ENCODE peak calls at places on chromosomes 6 and 20, in ten cellular contexts. O, N, G, F, W, H, V, E, T and Y are unnamed samples. For H3K9me3, the result is how much of the 10 kb centered on the place peaks cover.

GRCh38 chr6:43929511-43929910 is 159.5 kb downstream of the VEGFA start:
- DNase-seq in O (no peak), N (no peak), G (no peak), F (no peak), W (no peak), H (no peak), V (peak), E (no peak), T (no peak), Y (no peak)

GRCh38 chr6:132021552-132022375 is 70.6 kb upstream of the CCN2 start:
- DNase-seq in O (no peak), N (no peak), G (no peak), F (no peak), W (no peak), H (peak), V (no peak), E (no peak), T (no peak), Y (no peak)

GRCh38 chr6:112286010-112286409 is 31.6 kb upstream of the LAMA4 start:
- DNase-seq in O (no peak), N (no peak), G (no peak), F (no peak), W (no peak), H (no peak), V (no peak), E (no peak), T (peak), Y (no peak)

GRCh38 chr20:60976913-60977312 is 275.1 kb upstream of the CDH4 start:
- DNase-seq in O (no peak), N (no peak), G (no peak), F (no peak), W (no peak), H (peak), V (no peak), E (no peak), T (no peak), Y (no peak)

GRCh38 chr6:101803146-101803545 is 409.6 kb downstream of the GRIK2 start:
- DNase-seq in O (peak), N (no peak), G (no peak), F (no peak), W (no peak), H (no peak), V (no peak), E (no peak), T (no peak), Y (no peak)

GRCh38 chr6:33508935-33509926 is 54.9 kb downstream of the ZBTB9 start:
- DNase-seq in O (no peak), N (no peak), G (no peak), F (no peak), W (no peak), H (peak), V (no peak), E (no peak), T (no peak), Y (no peak)

GRCh38 chr20:11549172-11550117 is 368.2 kb upstream of the BTBD3 start:
- DNase-seq in O (no peak), N (no peak), G (no peak), F (no peak), W (no peak), H (no peak), V (no peak), E (no peak), T (no peak), Y (no peak)

GRCh38 chr6:139131736-139132285 is 3.1 kb upstream of the HECA start:
- DNase-seq in O (no peak), N (no peak), G (no peak), F (no peak), W (no peak), H (no peak), V (no peak), E (no peak), T (no peak), Y (no peak)

GRCh38 chr6:146795734-146796133 is 197.0 kb downstream of the ADGB start:
- DNase-seq in O (no peak), N (no peak), G (no peak), F (no peak), W (no peak), H (no peak), V (no peak), E (no peak), T (no peak), Y (no peak)

GRCh38 chr6:16799279-16800193 is 38.3 kb upstream of the ATXN1 start:
- DNase-seq in O (peak), N (no peak), G (no peak), F (no peak), W (no peak), H (no peak), V (no peak), E (no peak), T (no peak), Y (no peak)

GRCh38 chr6:63236398-63236817 is 25.1 kb downstream of the FKBP1C start:
- DNase-seq in O (no peak), N (no peak), G (no peak), F (no peak), W (no peak), H (peak), V (no peak), E (no peak), T (no peak), Y (no peak)

GRCh38 chr20:59576216-59576953 is 28.0 kb upstream of the PHACTR3 start:
- DNase-seq in O (no peak), N (no peak), G (no peak), F (peak), W (no peak), H (peak), V (no peak), E (no peak), T (no peak), Y (no peak)

GRCh38 chr6:159701413-159701999 is 8.5 kb upstream of the SOD2 start:
- DNase-seq in O (peak), N (no peak), G (peak), F (no peak), W (no peak), H (no peak), V (no peak), E (no peak), T (peak), Y (no peak)

GRCh38 chr6:53417141-53417540 is 68.4 kb upstream of the ELOVL5 start:
- DNase-seq in O (no peak), N (no peak), G (no peak), F (no peak), W (no peak), H (no peak), V (no peak), E (no peak), T (no peak), Y (no peak)

GRCh38 chr6:17790486-17790885 is 83.8 kb upstream of the NUP153 start:
- DNase-seq in O (no peak), N (no peak), G (no peak), F (no peak), W (no peak), H (no peak), V (no peak), E (no peak), T (no peak), Y (no peak)

GRCh38 chr6:118748311-118749062 is 97.1 kb upstream of the CEP85L start:
- DNase-seq in O (peak), N (no peak), G (no peak), F (peak), W (peak), H (peak), V (no peak), E (peak), T (no peak), Y (peak)

GRCh38 chr6:46937623-46938022 is 15.9 kb upstream of the ADGRF5 start:
- DNase-seq in O (no peak), N (no peak), G (no peak), F (no peak), W (no peak), H (no peak), V (no peak), E (no peak), T (no peak), Y (no peak)

GRCh38 chr20:63174309-63175030 is 41.5 kb downstream of the YTHDF1 start:
- DNase-seq in O (no peak), N (no peak), G (no peak), F (no peak), W (no peak), H (no peak), V (no peak), E (no peak), T (no peak), Y (no peak)

GRCh38 chr6:112562348-112563220 is 215.5 kb downstream of the RFPL4B start:
- DNase-seq in O (peak), N (no peak), G (no peak), F (peak), W (no peak), H (no peak), V (no peak), E (no peak), T (no peak), Y (no peak)

DNA sequence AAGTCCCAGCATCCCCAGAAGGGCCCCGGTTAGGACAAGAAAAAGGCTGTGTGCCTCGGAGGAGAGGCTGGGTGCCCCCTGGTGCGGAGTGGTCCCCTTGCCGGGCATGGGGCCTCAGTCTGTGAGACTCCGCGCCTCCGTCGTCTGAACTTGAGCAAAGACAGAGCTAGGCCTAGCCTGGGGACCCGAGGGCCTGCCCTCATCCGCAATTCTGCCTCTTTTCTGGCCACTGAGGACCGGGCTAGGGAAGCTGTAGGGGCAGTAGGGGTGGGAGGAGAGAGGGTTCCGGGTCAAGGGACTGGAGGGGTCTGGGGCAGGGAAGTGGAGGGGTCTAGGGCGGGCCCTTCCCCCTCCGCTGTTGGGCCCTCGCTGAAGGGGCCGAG is 550 bp upstream of the HSPA12B start:
- DNase-seq in O (no peak), N (no peak), G (peak), F (no peak), W (no peak), H (no peak), V (no peak), E (no peak), T (no peak), Y (peak)
- H3K4me3 ChIP-seq in O (no peak), N (no peak), G (no peak), F (no peak), W (no peak), H (no peak), V (peak), E (no peak), T (no peak), Y (peak)

GRCh38 chr20:51375561-51375960 is 167.0 kb downstream of the NFATC2 start:
- DNase-seq in O (no peak), N (no peak), G (no peak), F (no peak), W (no peak), H (no peak), V (no peak), E (no peak), T (no peak), Y (no peak)

GRCh38 chr20:51372966-51373365 is 169.6 kb downstream of the NFATC2 start:
- DNase-seq in O (no peak), N (no peak), G (no peak), F (no peak), W (no peak), H (no peak), V (no peak), E (no peak), T (no peak), Y (no peak)

GRCh38 chr20:51372176-51372803 is 170.2 kb downstream of the NFATC2 start:
- DNase-seq in O (peak), N (no peak), G (peak), F (peak), W (peak), H (peak), V (peak), E (peak), T (peak), Y (peak)

GRCh38 chr20:51374961-51375360 is 167.6 kb downstream of the NFATC2 start:
- DNase-seq in O (no peak), N (no peak), G (no peak), F (no peak), W (no peak), H (no peak), V (no peak), E (no peak), T (no peak), Y (no peak)

GRCh38 chr20:51373713-51374481 is 168.6 kb downstream of the NFATC2 start:
- DNase-seq in O (peak), N (no peak), G (no peak), F (no peak), W (no peak), H (peak), V (no peak), E (peak), T (peak), Y (no peak)
- H3K9me3 ChIP-seq in O (under half), N (under half), G (under half), F (under half), W (under half), H (under half), V (under half), E (under half), T (under half), Y (under half)

DNA sequence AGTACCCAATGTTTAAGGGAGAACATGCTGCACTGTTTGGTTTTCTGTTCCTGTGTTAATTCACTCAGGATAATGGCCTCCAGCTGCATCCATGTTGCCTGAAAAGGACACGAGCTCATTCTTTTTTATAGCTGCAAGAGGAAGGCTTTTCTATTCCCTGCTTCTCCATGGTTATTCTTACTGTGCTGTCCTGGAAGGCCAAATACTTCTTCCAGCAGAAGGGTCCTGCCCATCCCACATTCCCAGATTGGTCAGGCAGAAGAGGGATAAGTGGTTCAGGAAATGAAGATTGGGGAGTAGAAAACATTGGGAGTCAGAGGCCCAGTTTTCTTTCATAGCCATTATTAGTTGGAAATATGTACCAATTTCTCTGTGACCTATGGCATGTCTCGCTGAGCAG is 122.4 kb downstream of the TCP11 start:
- DNase-seq in O (no peak), N (no peak), G (no peak), F (no peak), W (no peak), H (peak), V (no peak), E (no peak), T (no peak), Y (no peak)
- H3K27ac ChIP-seq in O (no peak), N (peak), G (peak), F (no peak), W (no peak), H (no peak), V (peak), E (peak), T (no peak), Y (peak)

GRCh38 chr20:17868700-17869231 is 99.8 kb downstream of the SNX5 start:
- DNase-seq in O (no peak), N (no peak), G (no peak), F (no peak), W (no peak), H (no peak), V (no peak), E (no peak), T (no peak), Y (no peak)

GRCh38 chr20:17871181-17871580 is 97.4 kb downstream of the SNX5 start:
- DNase-seq in O (peak), N (no peak), G (no peak), F (no peak), W (no peak), H (no peak), V (no peak), E (no peak), T (peak), Y (no peak)

GRCh38 chr20:17871861-17872260 is 96.7 kb downstream of the SNX5 start:
- DNase-seq in O (no peak), N (no peak), G (no peak), F (no peak), W (no peak), H (no peak), V (no peak), E (no peak), T (no peak), Y (no peak)

GRCh38 chr20:17869295-17869994 is 99.1 kb downstream of the SNX5 start:
- DNase-seq in O (no peak), N (no peak), G (no peak), F (no peak), W (no peak), H (no peak), V (no peak), E (no peak), T (no peak), Y (no peak)

GRCh38 chr20:17870063-17870740 is 98.4 kb downstream of the SNX5 start:
- DNase-seq in O (no peak), N (no peak), G (peak), F (peak), W (no peak), H (no peak), V (no peak), E (peak), T (no peak), Y (no peak)
- H3K4me3 ChIP-seq in O (no peak), N (no peak), G (no peak), F (no peak), W (no peak), H (no peak), V (peak), E (no peak), T (no peak), Y (peak)

GRCh38 chr20:18443841-18444240 is 23.0 kb downstream of the DZANK1 start:
- DNase-seq in O (peak), N (no peak), G (no peak), F (no peak), W (no peak), H (no peak), V (no peak), E (no peak), T (no peak), Y (no peak)
- H3K9me3 ChIP-seq in O (under half), N (under half), G (under half), F (under half), W (under half), H (under half), V (under half), E (under half), T (under half), Y (under half)

DNA sequence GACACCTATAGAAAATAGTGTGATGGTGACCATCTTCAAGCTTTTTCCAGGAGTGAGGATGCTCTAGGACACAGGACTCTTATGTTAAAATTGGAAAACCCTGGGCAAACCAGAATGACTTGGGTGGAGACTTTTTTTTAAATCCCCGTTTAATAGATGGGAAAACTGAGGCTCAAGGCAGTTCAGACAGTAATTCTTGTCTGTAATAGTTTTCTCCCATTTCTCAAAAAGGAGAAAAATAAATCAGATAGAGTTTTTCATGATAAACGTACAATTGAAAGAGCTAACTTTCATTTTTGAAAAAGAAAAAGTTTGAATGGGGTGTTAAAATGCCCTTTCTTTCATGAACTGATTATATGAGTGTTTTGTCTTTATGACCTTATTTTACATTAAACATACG is 6.8 kb downstream of the BCAS1 start:
- DNase-seq in O (no peak), N (no peak), G (no peak), F (no peak), W (no peak), H (no peak), V (no peak), E (no peak), T (no peak), Y (no peak)
- H3K27ac ChIP-seq in O (no peak), N (no peak), G (no peak), F (no peak), W (no peak), H (no peak), V (no peak), E (no peak), T (no peak), Y (no peak)

GRCh38 chr20:3733119-3733995 is 872 bp downstream of the HSPA12B start:
- DNase-seq in O (no peak), N (no peak), G (no peak), F (no peak), W (no peak), H (no peak), V (no peak), E (no peak), T (no peak), Y (peak)
- H3K4me3 ChIP-seq in O (no peak), N (no peak), G (peak), F (peak), W (peak), H (no peak), V (peak), E (peak), T (no peak), Y (peak)

GRCh38 chr6:117545161-117545595 is 57.1 kb downstream of the GOPC start:
- DNase-seq in O (peak), N (no peak), G (no peak), F (no peak), W (peak), H (no peak), V (no peak), E (no peak), T (peak), Y (no peak)

GRCh38 chr6:117544725-117545124 is 57.6 kb downstream of the GOPC start:
- DNase-seq in O (no peak), N (no peak), G (no peak), F (no peak), W (no peak), H (no peak), V (no peak), E (no peak), T (no peak), Y (no peak)

GRCh38 chr6:117540670-117541069 is 58.2 kb downstream of the DCBLD1 start:
- DNase-seq in O (no peak), N (no peak), G (no peak), F (no peak), W (no peak), H (no peak), V (no peak), E (no peak), T (no peak), Y (no peak)

GRCh38 chr6:117538615-117539014 is 56.1 kb downstream of the DCBLD1 start:
- DNase-seq in O (no peak), N (no peak), G (no peak), F (no peak), W (no peak), H (no peak), V (no peak), E (no peak), T (no peak), Y (no peak)

GRCh38 chr6:117542493-117542892 is 59.8 kb downstream of the GOPC start:
- DNase-seq in O (no peak), N (no peak), G (no peak), F (no peak), W (no peak), H (no peak), V (no peak), E (no peak), T (no peak), Y (no peak)
- H3K9me3 ChIP-seq in O (under half), N (under half), G (under half), F (under half), W (under half), H (under half), V (under half), E (under half), T (under half), Y (under half)

DNA sequence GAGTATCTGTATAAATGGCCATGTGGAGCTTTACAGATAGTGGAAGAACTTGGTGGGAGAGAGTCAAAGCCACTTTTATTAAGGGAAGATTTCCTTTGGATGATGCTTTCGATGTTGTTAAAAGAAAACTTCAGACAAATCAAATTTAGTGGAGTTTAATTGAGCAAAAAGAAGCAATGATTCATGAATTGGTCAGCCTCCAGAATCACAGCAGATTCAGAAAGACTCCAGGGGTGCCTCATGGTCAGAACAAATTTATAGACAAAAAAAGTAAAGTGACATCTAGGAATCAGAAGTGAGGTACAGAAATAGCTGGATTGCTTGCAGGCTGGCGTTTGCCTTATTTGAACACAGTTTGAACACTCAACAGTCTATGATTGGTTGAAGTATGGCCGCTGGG is 5.3 kb upstream of the CGA start:
- DNase-seq in O (no peak), N (no peak), G (no peak), F (no peak), W (no peak), H (no peak), V (no peak), E (no peak), T (no peak), Y (no peak)
- H3K27ac ChIP-seq in O (no peak), N (no peak), G (no peak), F (no peak), W (no peak), H (no peak), V (no peak), E (no peak), T (no peak), Y (no peak)